ENCODE peak calls at places on chromosomes 13 and 19, in four cellular contexts. I is choroid plexus epithelial cell, X is foreskin fibroblast, H is H1. T is an unnamed sample.

GRCh38 chr19:11197291-11198174 is at the start of gene KANK2:
- DNase-seq in I (peak; percentile 77), X (peak; percentile 92), H (peak; percentile 95), T (peak; percentile 85)

GRCh38 chr19:51810228-51810627 is 15.3 kb downstream of the FPR3 start:
- DNase-seq in I (peak; percentile 32), X (no peak), H (no peak), T (no peak)

GRCh38 chr19:13583753-13584152 is 77.5 kb upstream of the CACNA1A start:
- DNase-seq in I (no peak), X (no peak), H (no peak), T (no peak)

GRCh38 chr19:16367269-16367683 is 42.6 kb downstream of the KLF2 start:
- DNase-seq in I (no peak), X (no peak), H (no peak), T (peak; percentile 94)

GRCh38 chr13:38376551-38376950 is 26.9 kb downstream of the UFM1 start:
- DNase-seq in I (peak; percentile 32), X (peak; percentile 58), H (no peak), T (no peak)

GRCh38 chr13:44044544-44045178 is 165.0 kb downstream of the LACC1 start:
- DNase-seq in I (peak; percentile 46), X (peak; percentile 34), H (no peak), T (no peak)

GRCh38 chr19:57803594-57804325 is 11.0 kb downstream of the ZNF552 start:
- DNase-seq in I (peak; percentile 80), X (peak; percentile 59), H (peak; percentile 78), T (no peak)

GRCh38 chr19:11230621-11231386 is 8.6 kb upstream of the ANGPTL8 start:
- DNase-seq in I (no peak), X (no peak), H (no peak), T (no peak)

GRCh38 chr13:109862627-109863026 is 76.2 kb upstream of the IRS2 start:
- DNase-seq in I (peak; percentile 77), X (peak; percentile 74), H (no peak), T (no peak)

GRCh38 chr19:17721821-17722220 is 2.5 kb downstream of the MAP1S start:
- DNase-seq in I (peak; percentile 39), X (peak; percentile 81), H (no peak), T (no peak)

GRCh38 chr13:73034901-73035300 is 23.9 kb upstream of the KLF5 start:
- DNase-seq in I (no peak), X (no peak), H (no peak), T (no peak)

GRCh38 chr13:39095500-39095899 is 57.2 kb downstream of the NHLRC3 start:
- DNase-seq in I (no peak), X (no peak), H (no peak), T (no peak)

GRCh38 chr19:49216076-49216475 is 58.5 kb downstream of the TRPM4 start:
- DNase-seq in I (peak; percentile 20), X (peak; percentile 64), H (no peak), T (no peak)

GRCh38 chr19:29844891-29845575 is 33.2 kb downstream of the CCNE1 start:
- DNase-seq in I (peak; percentile 98), X (peak; percentile 95), H (peak; percentile 95), T (peak; percentile 97)

GRCh38 chr19:29841559-29842367 is 30.0 kb downstream of the CCNE1 start:
- DNase-seq in I (peak; percentile 82), X (peak; percentile 54), H (no peak), T (peak; percentile 70)

GRCh38 chr19:29842471-29843179 is 30.8 kb downstream of the CCNE1 start:
- DNase-seq in I (no peak), X (no peak), H (no peak), T (no peak)

GRCh38 chr19:29841209-29841558 is 29.4 kb downstream of the CCNE1 start:
- DNase-seq in I (peak; percentile 7), X (peak; percentile 40), H (no peak), T (no peak)

GRCh38 chr19:29843180-29844051 is 31.6 kb downstream of the CCNE1 start:
- DNase-seq in I (peak; percentile 35), X (peak; percentile 61), H (peak; percentile 63), T (no peak)
- H3K4me3 ChIP-seq in I (peak overlapping the region; percentile 52), X (peak overlapping the region; percentile 43), H (peak overlapping the region; percentile 86), T (no peak overlapping the region)

GRCh38 chr19:3814648-3815047 is 28.5 kb upstream of the MATK start:
- DNase-seq in I (no peak), X (no peak), H (no peak), T (no peak)
- TF ChIP-seq CTCF in I (no peak), X (no peak), H (no peak), T (no peak)

GRCh38 chr19:1104452-1105216 is 840 bp downstream of the GPX4 start:
- DNase-seq in I (peak; percentile 75), X (peak; percentile 91), H (peak; percentile 86), T (peak; percentile 81)

GRCh38 chr19:1103691-1104451 is at the start of gene GPX4:
- DNase-seq in I (peak; percentile 100), X (peak; percentile 100), H (peak; percentile 95), T (peak; percentile 100)

GRCh38 chr19:1102407-1103106 is 1.2 kb upstream of the GPX4 start:
- DNase-seq in I (peak; percentile 99), X (peak; percentile 99), H (no peak), T (peak; percentile 93)

GRCh38 chr19:1098177-1099051 is 3.2 kb upstream of the POLR2E start:
- DNase-seq in I (no peak), X (peak; percentile 62), H (no peak), T (no peak)

DNA sequence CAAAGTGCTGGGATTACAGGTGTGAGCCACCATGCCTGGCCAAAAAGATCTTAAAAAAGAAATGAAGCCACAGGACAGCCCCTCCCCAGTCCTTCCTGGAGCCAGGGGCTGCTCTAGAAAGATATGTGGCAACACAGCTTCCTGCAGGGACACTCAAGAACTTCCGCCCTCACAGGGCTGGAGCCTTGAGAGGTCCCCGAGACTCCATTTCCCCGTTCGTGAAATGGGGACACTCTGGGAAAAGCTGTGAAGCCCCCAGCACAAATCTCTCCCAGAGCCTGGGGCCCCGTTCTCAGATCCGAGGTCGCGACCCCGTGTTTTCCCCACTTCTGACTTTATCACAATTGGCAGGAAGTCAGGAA is 2.5 kb upstream of the GPX4 start:
- DNase-seq in I (no peak), X (no peak), H (no peak), T (peak; percentile 63)
- H3K4me3 ChIP-seq in I (no peak overlapping the region), X (no peak overlapping the region), H (no peak overlapping the region), T (peak overlapping the region; percentile 1)

GRCh38 chr13:99257291-99257690 is 888 bp downstream of the GPR18 start:
- DNase-seq in I (no peak), X (no peak), H (no peak), T (no peak)
- TF ChIP-seq CTCF in I (no peak), X (no peak), H (no peak), T (no peak)

T was measured in GM12865.